ENCODE peak calls at places on chromosome 6, in eight cellular contexts. U is CD8-positive, alpha-beta T cell; R is mammary epithelial cell; K is lung; T is body of pancreas; N is neuronal stem cell; Q is endodermal cell; I is cardiac muscle cell. Y is an unnamed sample. For H3K27me3 and H3K36me3, the result is how much of the 10 kb centered on the place peaks cover.

GRCh38 chr6:167079853-167080297 is 43.0 kb upstream of the CCR6 start:
- DNase-seq in N (no peak), U (no peak), R (no peak), T (no peak), I (no peak), K (no peak), Q (no peak), Y (no peak)

GRCh38 chr6:80338201-80338836 is 231.8 kb downstream of the BCKDHB start:
- DNase-seq in U (peak), R (peak), I (peak), Q (peak), N (peak), T (peak), K (peak), Y (peak)

GRCh38 chr6:164072240-164072666 is 657.7 kb downstream of the QKI start:
- DNase-seq in K (no peak), R (no peak), Q (no peak), I (no peak), N (no peak), U (no peak), T (no peak), Y (no peak)

GRCh38 chr6:132995432-132995831 is 181.1 kb downstream of the RPS12 start:
- DNase-seq in I (no peak), T (no peak), R (no peak), Q (no peak), N (no peak), U (no peak), K (no peak), Y (no peak)

GRCh38 chr6:118712955-118713354 is 61.6 kb upstream of the CEP85L start:
- DNase-seq in Q (no peak), T (no peak), R (peak), I (no peak), K (no peak), U (no peak), N (no peak), Y (no peak)

GRCh38 chr6:136956590-136957573 is 34.8 kb downstream of the SLC35D3 start:
- DNase-seq in Q (peak), K (no peak), I (peak), R (no peak), T (no peak), N (peak), U (no peak), Y (peak)

GRCh38 chr6:140078552-140079126 is 704.2 kb upstream of the CITED2 start:
- DNase-seq in K (no peak), Q (no peak), T (no peak), I (no peak), R (no peak), N (no peak), U (no peak), Y (no peak)

GRCh38 chr6:97240222-97240621 is 42.8 kb downstream of the MMS22L start:
- DNase-seq in T (no peak), U (no peak), K (no peak), R (peak), Q (no peak), N (no peak), I (no peak), Y (no peak)

GRCh38 chr6:19535351-19535750 is 301.8 kb upstream of the ID4 start:
- DNase-seq in Q (no peak), U (no peak), I (no peak), K (no peak), N (no peak), T (peak), R (peak), Y (no peak)

GRCh38 chr6:169638388-169638787 is 63.4 kb downstream of the WDR27 start:
- DNase-seq in N (no peak), T (no peak), U (peak), I (no peak), Q (no peak), K (no peak), R (no peak), Y (peak)

GRCh38 chr6:3231213-3232016 is 4.0 kb upstream of the TUBB2B start:
- DNase-seq in T (peak), I (peak), K (peak), U (no peak), Q (peak), N (peak), R (peak), Y (peak)

GRCh38 chr6:108737594-108738546 is 110.4 kb upstream of the ARMC2 start:
- DNase-seq in U (no peak), I (no peak), T (peak), N (no peak), Q (peak), R (peak), K (no peak), Y (no peak)

GRCh38 chr6:109769213-109769612 is 78.1 kb downstream of the FIG4 start:
- DNase-seq in U (no peak), Q (no peak), T (no peak), I (no peak), R (no peak), N (no peak), K (no peak), Y (no peak)

GRCh38 chr6:135995160-135995898 is 143.8 kb downstream of the PDE7B start:
- DNase-seq in U (no peak), Q (no peak), I (no peak), N (no peak), R (peak), T (no peak), K (no peak), Y (no peak)

GRCh38 chr6:41892921-41893564 is 2.1 kb downstream of the USP49 start:
- DNase-seq in Q (no peak), T (no peak), R (no peak), U (no peak), N (no peak), I (no peak), K (no peak), Y (no peak)

GRCh38 chr6:42316390-42316970 is 98.8 kb upstream of the MRPS10 start:
- DNase-seq in N (no peak), T (no peak), R (peak), K (peak), I (no peak), Q (peak), U (no peak), Y (no peak)

GRCh38 chr6:150191809-150192208 is 49.0 kb downstream of the PPP1R14C start:
- DNase-seq in U (no peak), Q (no peak), I (no peak), K (no peak), R (peak), N (no peak), T (no peak), Y (no peak)

GRCh38 chr6:101851911-101852310 is 458.4 kb downstream of the GRIK2 start:
- DNase-seq in U (no peak), R (no peak), T (no peak), N (no peak), Q (no peak), K (no peak), I (no peak), Y (no peak)

GRCh38 chr6:33787954-33788693 is 806 bp downstream of the LEMD2 start:
- DNase-seq in U (peak), R (peak), T (peak), I (peak), K (peak), Q (peak), N (no peak), Y (peak)

GRCh38 chr6:168608113-168608400 is 167.1 kb downstream of the SMOC2 start:
- DNase-seq in N (no peak), T (no peak), Q (no peak), R (no peak), U (no peak), I (no peak), K (no peak), Y (no peak)

GRCh38 chr6:150511313-150511712 is 88.4 kb upstream of the PLEKHG1 start:
- DNase-seq in K (no peak), I (no peak), Q (no peak), R (no peak), N (no peak), T (no peak), U (no peak), Y (no peak)

GRCh38 chr6:153143200-153143599 is 12.1 kb upstream of the RGS17 start:
- DNase-seq in T (no peak), Q (no peak), I (no peak), R (no peak), U (no peak), N (no peak), K (no peak), Y (no peak)

GRCh38 chr6:154995241-154996162 is at the start of gene TIAM2:
- DNase-seq in K (no peak), U (no peak), T (peak), R (no peak), N (peak), Q (peak), I (peak), Y (peak)

GRCh38 chr6:18147160-18147559 is 7.7 kb downstream of the TPMT start:
- DNase-seq in R (peak), N (no peak), I (no peak), T (no peak), U (no peak), K (no peak), Q (no peak), Y (no peak)

GRCh38 chr6:157822221-157823000 is 635 bp upstream of the SNX9 start:
- DNase-seq in U (peak), N (no peak), I (peak), K (no peak), R (no peak), T (no peak), Q (peak), Y (no peak)

GRCh38 chr6:79868098-79868722 is 79.1 kb downstream of the ELOVL4 start:
- DNase-seq in T (peak), U (no peak), R (peak), N (peak), K (no peak), I (peak), Q (peak), Y (peak)

GRCh38 chr6:132020138-132020551 is 69.0 kb upstream of the CCN2 start:
- DNase-seq in R (no peak), T (peak), U (no peak), I (no peak), Q (no peak), N (no peak), K (no peak), Y (no peak)

GRCh38 chr6:87731818-87732661 is 30.0 kb upstream of the AKIRIN2 start:
- DNase-seq in N (no peak), Q (no peak), I (no peak), R (peak), T (peak), U (no peak), K (peak), Y (no peak)

GRCh38 chr6:78670802-78671201 is 196.5 kb upstream of the IRAK1BP1 start:
- DNase-seq in N (no peak), K (no peak), T (no peak), U (no peak), Q (no peak), R (no peak), I (no peak), Y (peak)

GRCh38 chr6:51411726-51412125 is 593.1 kb downstream of the TFAP2B start:
- DNase-seq in R (no peak), I (no peak), Q (no peak), U (no peak), N (no peak), T (no peak), K (no peak), Y (no peak)

GRCh38 chr6:57006101-57006500 is 40.4 kb upstream of the KIAA1586 start:
- DNase-seq in U (no peak), T (no peak), Q (no peak), R (no peak), K (no peak), N (no peak), I (no peak), Y (no peak)

GRCh38 chr6:1079525-1079924 is 232.4 kb upstream of the FOXQ1 start:
- DNase-seq in T (no peak), N (no peak), U (no peak), Q (no peak), K (peak), R (no peak), I (no peak), Y (no peak)

GRCh38 chr6:159056432-159056831 is 11.6 kb upstream of the TAGAP start:
- DNase-seq in N (no peak), U (no peak), R (no peak), T (no peak), K (no peak), Q (no peak), I (no peak), Y (no peak)

GRCh38 chr6:53813801-53814200 is 19.0 kb downstream of the LRRC1 start:
- DNase-seq in U (no peak), K (no peak), I (no peak), T (no peak), Q (no peak), N (no peak), R (no peak), Y (no peak)

GRCh38 chr6:25576920-25577319 is 75.1 kb upstream of the SCGN start:
- DNase-seq in U (no peak), Q (no peak), I (no peak), T (peak), N (no peak), R (no peak), K (no peak), Y (no peak)

GRCh38 chr6:113103618-113104390 is 753.3 kb upstream of the MARCKS start:
- DNase-seq in U (no peak), K (no peak), T (no peak), I (no peak), R (peak), Q (no peak), N (no peak), Y (no peak)

GRCh38 chr6:101396552-101397173 is 3.2 kb downstream of the GRIK2 start:
- DNase-seq in R (peak), U (no peak), T (peak), Q (peak), I (peak), K (peak), N (peak), Y (peak)

GRCh38 chr6:116685437-116685993 is 4.5 kb downstream of the KPNA5 start:
- DNase-seq in U (no peak), Q (no peak), K (no peak), R (no peak), T (no peak), N (no peak), I (no peak), Y (no peak)

GRCh38 chr6:116680880-116681672 is at the start of gene KPNA5:
- DNase-seq in I (peak), T (peak), N (peak), K (peak), Q (peak), U (peak), R (peak), Y (peak)

GRCh38 chr6:116682334-116682712 is 1.3 kb downstream of the KPNA5 start:
- DNase-seq in K (peak), N (no peak), U (peak), Q (no peak), I (no peak), T (peak), R (peak), Y (peak)
- H3K4me3 ChIP-seq in K (no peak), N (no peak), U (peak), Q (peak), I (peak), T (no peak), R (no peak), Y (peak)

GRCh38 chr6:141884850-141885249 is 247.9 kb upstream of the GJE1 start:
- DNase-seq in I (no peak), T (no peak), U (no peak), K (no peak), R (no peak), Q (no peak), N (no peak), Y (no peak)

GRCh38 chr6:141890661-141891060 is 242.1 kb upstream of the GJE1 start:
- DNase-seq in R (no peak), N (no peak), Q (no peak), T (no peak), U (no peak), K (no peak), I (peak), Y (no peak)
- H3K27me3 ChIP-seq in R (under half), N (under half), Q (under half), T (under half), U (under half), K (under half), I (under half), Y (under half)

DNA sequence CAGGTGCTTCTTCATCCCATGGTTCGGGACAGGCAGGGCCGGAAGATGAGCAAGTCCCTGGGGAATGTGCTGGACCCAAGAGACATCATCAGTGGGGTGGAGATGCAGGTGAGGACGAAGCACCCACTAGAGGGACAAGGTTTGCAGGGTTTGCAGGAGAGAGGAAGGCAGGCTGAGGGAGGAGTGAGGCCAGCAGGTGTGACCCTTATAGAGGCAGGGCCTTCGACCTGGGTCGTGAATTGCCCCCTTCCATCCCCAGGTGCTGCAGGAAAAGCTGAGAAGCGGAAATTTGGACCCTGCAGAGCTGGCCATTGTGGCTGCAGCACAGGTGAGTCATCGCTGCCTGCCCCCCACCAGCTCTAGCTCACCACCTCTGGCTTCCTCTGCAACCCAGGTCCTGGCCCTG is 8.4 kb downstream of the VARS2 start:
- DNase-seq in U (no peak), R (peak), I (no peak), N (no peak), T (no peak), Q (peak), K (no peak), Y (peak)
- H3K36me3 ChIP-seq in U (under half), R (under half), I (under half), N (under half), T (under half), Q (under half), K (half or more), Y (under half)

GRCh38 chr6:161438430-161439030 is 164.7 kb upstream of the AGPAT4 start:
- DNase-seq in K (no peak), R (no peak), Q (no peak), I (no peak), T (no peak), N (no peak), U (no peak), Y (no peak)
- H3K4me3 ChIP-seq in K (no peak), R (no peak), Q (no peak), I (no peak), T (no peak), N (no peak), U (no peak), Y (no peak)

Y was measured in H7.